ENCODE peak calls at places on chromosomes 13 and 19, in ten cellular contexts. O is EH; X is caudate nucleus; I is hypothalamus; T is WTC11; G is activated CD4-positive, alpha-beta T cell treated with anti-CD3 and anti-CD28 coated beads for 1 hour; N is fibroblast of the aortic adventitia; R is Daoy; J is endodermal cell; W is stimulated activated CD8-positive, alpha-beta memory T cell treated with anti-CD3 and anti-CD28 coated beads, Interleukin-12 subunit alpha, Interleukin-12 subunit beta, amount 100 ng/mL, for 1 hour. K is an unnamed sample.
A peak's percentile ranks its signal among the peaks of the same experiment; 100 is the strongest.

GRCh38 chr13:113903912-113904311 is 40.0 kb upstream of the GAS6 start:
- DNase-seq in T (no peak), I (no peak), O (no peak), N (no peak), R (no peak), W (no peak), G (no peak), X (no peak), J (peak; percentile 28), K (no peak)

GRCh38 chr19:52148256-52148655 is 8.5 kb upstream of the ZNF616 start:
- DNase-seq in I (no peak), O (no peak), N (no peak), W (no peak), J (no peak), X (no peak), T (no peak), G (no peak), R (no peak), K (no peak)

GRCh38 chr13:111515648-111516047 is 195.2 kb downstream of the TEX29 start:
- DNase-seq in R (no peak), N (no peak), X (no peak), W (no peak), G (no peak), T (no peak), O (no peak), I (no peak), J (no peak), K (no peak)

GRCh38 chr13:29737061-29737460 is 113.4 kb downstream of the UBL3 start:
- DNase-seq in J (no peak), R (no peak), W (no peak), N (no peak), O (no peak), T (no peak), X (no peak), G (no peak), I (no peak), K (no peak)

GRCh38 chr19:9054768-9055167 is 32.1 kb upstream of the OR1M1 start:
- DNase-seq in W (no peak), I (no peak), R (peak; percentile 43), T (peak; percentile 19), G (no peak), N (no peak), X (no peak), J (peak; percentile 90), O (no peak), K (no peak)

GRCh38 chr13:48302920-48303330 is 626 bp upstream of the RB1 start:
- DNase-seq in X (no peak), R (no peak), I (no peak), O (no peak), G (no peak), N (peak; percentile 62), T (no peak), J (no peak), W (no peak), K (no peak)

GRCh38 chr19:5536337-5536894 is 31.3 kb downstream of the TINCR start:
- DNase-seq in R (peak; percentile 61), O (peak; percentile 67), G (no peak), J (peak; percentile 97), I (peak; percentile 79), N (peak; percentile 42), T (peak; percentile 91), X (peak; percentile 34), W (no peak), K (peak; percentile 87)

GRCh38 chr19:53877361-53877766 is 4.6 kb upstream of the PRKCG start:
- DNase-seq in W (peak; percentile 35), X (no peak), T (no peak), N (peak; percentile 41), R (no peak), J (no peak), O (peak; percentile 44), I (no peak), G (no peak), K (no peak)

GRCh38 chr19:5130371-5131030 is 161.6 kb downstream of the KDM4B start:
- DNase-seq in G (peak; percentile 31), R (no peak), I (no peak), X (no peak), O (no peak), T (no peak), J (peak; percentile 61), W (peak; percentile 22), N (no peak), K (no peak)

GRCh38 chr13:80962855-80963254 is 621.9 kb upstream of the SPRY2 start:
- DNase-seq in T (no peak), J (no peak), O (no peak), X (no peak), N (no peak), R (no peak), I (no peak), W (no peak), G (no peak), K (no peak)

GRCh38 chr13:28329395-28330158 is 165.4 kb downstream of the FLT1 start:
- DNase-seq in W (no peak), N (peak; percentile 96), G (no peak), I (no peak), X (no peak), R (peak; percentile 60), T (no peak), O (peak; percentile 99), J (no peak), K (peak; percentile 96)

GRCh38 chr19:2488405-2488941 is 12.5 kb downstream of the GADD45B start:
- DNase-seq in N (no peak), R (no peak), W (no peak), T (no peak), G (no peak), I (no peak), X (no peak), O (no peak), J (no peak), K (no peak)

GRCh38 chr19:3509566-3509989 is 3.5 kb downstream of the FZR1 start:
- DNase-seq in N (peak; percentile 53), J (no peak), G (no peak), I (no peak), W (no peak), R (peak; percentile 81), X (no peak), T (no peak), O (peak; percentile 67), K (peak; percentile 97)

GRCh38 chr19:29530549-29531457 is 5.0 kb downstream of the VSTM2B start:
- DNase-seq in I (no peak), W (no peak), O (no peak), J (peak; percentile 26), N (no peak), T (no peak), X (no peak), G (no peak), R (no peak), K (peak; percentile 91)

GRCh38 chr13:33236021-33236420 is 49.5 kb downstream of the STARD13 start:
- DNase-seq in O (peak; percentile 90), G (no peak), W (no peak), N (peak; percentile 85), X (no peak), I (no peak), R (no peak), T (no peak), J (no peak), K (peak; percentile 80)

GRCh38 chr13:31209172-31209818 is 9.5 kb downstream of the B3GLCT start:
- DNase-seq in I (peak; percentile 56), J (peak; percentile 73), O (peak; percentile 65), T (no peak), W (no peak), R (peak; percentile 66), N (peak; percentile 51), G (no peak), X (peak; percentile 62), K (peak; percentile 95)

GRCh38 chr19:12789098-12789903 is 2.0 kb upstream of the JUNB start:
- DNase-seq in J (no peak), W (no peak), I (no peak), X (no peak), N (peak; percentile 46), G (no peak), O (no peak), R (peak; percentile 42), T (peak; percentile 37), K (peak; percentile 89)

GRCh38 chr13:106083620-106084350 is 451.7 kb downstream of the EFNB2 start:
- DNase-seq in T (peak; percentile 54), W (no peak), G (no peak), R (peak; percentile 50), O (peak; percentile 63), N (peak; percentile 49), X (no peak), J (peak; percentile 75), I (peak; percentile 28), K (peak; percentile 73)

GRCh38 chr19:39413903-39414608 is 1.6 kb downstream of the PLEKHG2 start:
- DNase-seq in J (peak; percentile 80), W (no peak), I (no peak), O (peak; percentile 41), N (no peak), R (peak; percentile 45), G (no peak), X (no peak), T (no peak), K (peak; percentile 92)

GRCh38 chr19:38742296-38742695 is 2.0 kb downstream of the CAPN12 start:
- DNase-seq in R (no peak), T (no peak), X (no peak), G (no peak), N (no peak), W (no peak), J (no peak), O (peak; percentile 1), I (no peak), K (no peak)

GRCh38 chr19:6473652-6474051 is 7.9 kb downstream of the DENND1C start:
- DNase-seq in T (no peak), N (no peak), G (no peak), J (peak; percentile 60), O (no peak), I (no peak), W (no peak), R (no peak), X (no peak), K (no peak)

K was measured in osteoblast.